ENCODE peak calls at places on chromosomes 3 and 15, in ten cellular contexts. Z, W, U, Q, O, E, F, X, I and D are unnamed samples.

GRCh38 chr3:52324676-52325075 is 8.6 kb downstream of the DNAH1 start:
- DNase-seq in Z (no peak), W (no peak), U (no peak), Q (no peak), O (no peak), E (no peak), F (no peak), X (no peak), I (no peak), D (no peak)

GRCh38 chr3:15292765-15293522 is 39.4 kb downstream of the SH3BP5 start:
- DNase-seq in Z (no peak), W (no peak), U (peak), Q (no peak), O (no peak), E (no peak), F (no peak), X (no peak), I (peak), D (no peak)

GRCh38 chr3:147813256-147813655 is 404.1 kb downstream of the ZIC1 start:
- DNase-seq in Z (no peak), W (no peak), U (no peak), Q (no peak), O (no peak), E (no peak), F (no peak), X (no peak), I (no peak), D (no peak)

GRCh38 chr3:129052675-129053074 is 7.9 kb upstream of the GP9 start:
- DNase-seq in Z (no peak), W (no peak), U (peak), Q (peak), O (no peak), E (no peak), F (no peak), X (no peak), I (peak), D (peak)

GRCh38 chr15:36645106-36645505 is 65.7 kb downstream of the CDIN1 start:
- DNase-seq in Z (no peak), W (no peak), U (no peak), Q (no peak), O (no peak), E (no peak), F (no peak), X (no peak), I (no peak), D (no peak)

GRCh38 chr3:9123849-9124248 is 125.6 kb downstream of the SRGAP3 start:
- DNase-seq in Z (no peak), W (no peak), U (no peak), Q (no peak), O (no peak), E (no peak), F (no peak), X (no peak), I (no peak), D (no peak)

GRCh38 chr3:132232231-132232792 is 84.9 kb upstream of the ACP3 start:
- DNase-seq in Z (no peak), W (no peak), U (no peak), Q (no peak), O (no peak), E (no peak), F (peak), X (no peak), I (no peak), D (no peak)

GRCh38 chr3:171099911-171100310 is 73.4 kb upstream of the SLC2A2 start:
- DNase-seq in Z (no peak), W (no peak), U (no peak), Q (no peak), O (no peak), E (no peak), F (no peak), X (no peak), I (no peak), D (no peak)

GRCh38 chr3:157125101-157125500 is 34.8 kb downstream of the CCNL1 start:
- DNase-seq in Z (no peak), W (no peak), U (no peak), Q (no peak), O (no peak), E (no peak), F (no peak), X (no peak), I (no peak), D (no peak)

GRCh38 chr3:48410205-48411040 is 19.5 kb downstream of the PLXNB1 start:
- DNase-seq in Z (no peak), W (no peak), U (peak), Q (peak), O (no peak), E (no peak), F (no peak), X (no peak), I (no peak), D (no peak)

GRCh38 chr3:17865626-17866025 is 123.2 kb upstream of the TBC1D5 start:
- DNase-seq in Z (no peak), W (no peak), U (no peak), Q (no peak), O (no peak), E (no peak), F (no peak), X (no peak), I (no peak), D (no peak)

GRCh38 chr15:73686781-73687256 is 2.6 kb downstream of the CD276 start:
- DNase-seq in Z (peak), W (no peak), U (no peak), Q (peak), O (no peak), E (no peak), F (no peak), X (no peak), I (no peak), D (no peak)

GRCh38 chr15:71391421-71392047 is 276.3 kb downstream of the THSD4 start:
- DNase-seq in Z (no peak), W (no peak), U (no peak), Q (no peak), O (no peak), E (no peak), F (no peak), X (no peak), I (no peak), D (no peak)

GRCh38 chr3:41715376-41715775 is 246.5 kb downstream of the ULK4 start:
- DNase-seq in Z (peak), W (no peak), U (no peak), Q (no peak), O (no peak), E (no peak), F (no peak), X (no peak), I (no peak), D (no peak)

GRCh38 chr3:41073190-41073589 is 126.1 kb upstream of the CTNNB1 start:
- DNase-seq in Z (no peak), W (no peak), U (no peak), Q (no peak), O (no peak), E (no peak), F (no peak), X (no peak), I (no peak), D (no peak)

GRCh38 chr15:90020041-90020735 is 19.1 kb downstream of the ZNF710 start:
- DNase-seq in Z (no peak), W (no peak), U (no peak), Q (peak), O (no peak), E (no peak), F (no peak), X (no peak), I (peak), D (no peak)

GRCh38 chr15:90019611-90020010 is 18.5 kb downstream of the ZNF710 start:
- DNase-seq in Z (no peak), W (no peak), U (no peak), Q (peak), O (no peak), E (no peak), F (no peak), X (no peak), I (no peak), D (no peak)

GRCh38 chr15:90015749-90016148 is 14.6 kb downstream of the ZNF710 start:
- DNase-seq in Z (no peak), W (no peak), U (no peak), Q (no peak), O (no peak), E (no peak), F (no peak), X (no peak), I (no peak), D (no peak)

GRCh38 chr15:90016721-90017120 is 15.6 kb downstream of the ZNF710 start:
- DNase-seq in Z (no peak), W (no peak), U (no peak), Q (peak), O (no peak), E (no peak), F (no peak), X (no peak), I (no peak), D (no peak)

GRCh38 chr15:90018216-90018831 is 17.2 kb downstream of the ZNF710 start:
- DNase-seq in Z (no peak), W (no peak), U (no peak), Q (peak), O (no peak), E (no peak), F (no peak), X (no peak), I (no peak), D (no peak)
- H3K27ac ChIP-seq in Z (no peak), W (no peak), U (no peak), Q (no peak), O (no peak), E (no peak), F (peak), X (peak), I (peak), D (no peak)

GRCh38 chr3:194936091-194936490 is 250.4 kb downstream of the FAM43A start:
- DNase-seq in Z (no peak), W (no peak), U (no peak), Q (no peak), O (no peak), E (no peak), F (no peak), X (no peak), I (no peak), D (no peak)

GRCh38 chr3:194937751-194938358 is 252.2 kb downstream of the FAM43A start:
- DNase-seq in Z (no peak), W (no peak), U (no peak), Q (no peak), O (no peak), E (no peak), F (no peak), X (no peak), I (no peak), D (no peak)

GRCh38 chr3:194936659-194937058 is 251.0 kb downstream of the FAM43A start:
- DNase-seq in Z (no peak), W (no peak), U (no peak), Q (no peak), O (no peak), E (no peak), F (no peak), X (no peak), I (no peak), D (no peak)

GRCh38 chr3:194938845-194939531 is 253.3 kb downstream of the FAM43A start:
- DNase-seq in Z (no peak), W (no peak), U (no peak), Q (no peak), O (no peak), E (no peak), F (no peak), X (no peak), I (no peak), D (no peak)

DNA sequence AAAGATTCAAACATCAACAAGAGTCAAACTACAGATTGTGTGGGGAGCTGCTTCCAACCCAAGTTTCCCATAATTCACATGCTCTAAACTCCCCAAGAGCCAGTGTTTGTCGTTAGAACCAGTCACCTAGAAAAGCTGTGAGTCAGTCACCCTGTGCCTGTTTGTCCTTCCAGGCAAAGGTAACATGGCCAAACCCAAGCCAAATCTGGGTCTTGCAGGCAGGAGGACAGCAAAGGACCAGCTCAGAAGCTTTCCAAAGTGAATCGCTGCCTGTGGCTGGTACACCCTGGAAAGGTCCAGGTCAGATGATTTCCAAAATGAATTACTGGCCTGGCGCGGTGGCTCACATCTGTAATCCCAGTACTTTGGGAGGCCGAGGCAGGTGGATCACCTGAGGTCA is 251.5 kb downstream of the FAM43A start:
- DNase-seq in Z (no peak), W (no peak), U (no peak), Q (no peak), O (no peak), E (no peak), F (no peak), X (no peak), I (no peak), D (no peak)
- H3K27ac ChIP-seq in Z (no peak), W (no peak), U (no peak), Q (no peak), O (no peak), E (no peak), F (no peak), X (no peak), I (no peak), D (no peak)

DNA sequence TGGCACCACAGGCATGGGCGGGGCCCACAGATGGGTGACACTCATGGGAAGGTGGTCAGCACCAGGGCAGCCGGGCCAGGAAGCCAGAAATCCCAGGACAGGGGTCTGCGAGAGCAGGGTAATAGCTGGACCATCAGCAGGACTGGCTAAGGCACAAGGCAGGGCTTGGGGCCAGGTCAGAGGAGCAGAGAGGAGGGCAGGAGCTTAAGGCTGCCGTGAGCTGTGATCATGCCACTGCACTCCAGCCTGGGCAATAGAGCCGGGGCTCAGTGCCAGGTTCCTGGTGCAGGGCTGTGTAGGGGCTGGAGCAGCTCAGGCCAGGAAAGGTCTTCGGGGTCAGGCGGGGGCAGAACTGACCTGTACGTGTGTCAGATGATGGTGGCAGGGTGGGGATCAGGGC is 64.2 kb upstream of the LINGO1 start:
- DNase-seq in Z (no peak), W (no peak), U (no peak), Q (no peak), O (no peak), E (no peak), F (no peak), X (no peak), I (peak), D (peak)
- H3K27ac ChIP-seq in Z (no peak), W (no peak), U (no peak), Q (no peak), O (no peak), E (no peak), F (no peak), X (no peak), I (no peak), D (no peak)

GRCh38 chr3:184175981-184176376 is 1.3 kb downstream of the AP2M1 start:
- DNase-seq in Z (no peak), W (no peak), U (no peak), Q (no peak), O (no peak), E (no peak), F (no peak), X (no peak), I (no peak), D (no peak)

GRCh38 chr3:184175506-184175905 is 851 bp downstream of the AP2M1 start:
- DNase-seq in Z (peak), W (no peak), U (no peak), Q (no peak), O (no peak), E (no peak), F (no peak), X (no peak), I (no peak), D (no peak)

GRCh38 chr3:184177331-184177731 is 2.7 kb downstream of the AP2M1 start:
- DNase-seq in Z (peak), W (no peak), U (no peak), Q (no peak), O (no peak), E (no peak), F (no peak), X (no peak), I (no peak), D (no peak)

GRCh38 chr3:184177767-184178306 is 3.2 kb downstream of the AP2M1 start:
- DNase-seq in Z (no peak), W (no peak), U (no peak), Q (no peak), O (no peak), E (no peak), F (no peak), X (no peak), I (no peak), D (no peak)

GRCh38 chr3:184176377-184177330 is 2.0 kb downstream of the AP2M1 start:
- DNase-seq in Z (peak), W (no peak), U (peak), Q (no peak), O (no peak), E (peak), F (no peak), X (no peak), I (peak), D (peak)
- H3K27ac ChIP-seq in Z (peak), W (no peak), U (peak), Q (peak), O (peak), E (peak), F (peak), X (peak), I (peak), D (peak)

GRCh38 chr3:193530231-193531165 is 24.2 kb downstream of the ATP13A4 start:
- DNase-seq in Z (no peak), W (no peak), U (no peak), Q (no peak), O (no peak), E (no peak), F (no peak), X (no peak), I (no peak), D (no peak)
- H3K27ac ChIP-seq in Z (no peak), W (no peak), U (no peak), Q (no peak), O (no peak), E (no peak), F (no peak), X (no peak), I (no peak), D (no peak)